ENCODE peak calls at places on chromosome 3, in five cellular contexts. R, H, V, X and B are unnamed samples.

GRCh38 chr3:79724206-79724605 is 43.6 kb downstream of the ROBO1 start:
- DNase-seq in H (no peak), X (peak), V (no peak), R (no peak), B (no peak)

GRCh38 chr3:8756671-8757070 is 12.7 kb downstream of the OXTR start:
- DNase-seq in R (no peak), V (no peak), H (no peak), X (no peak), B (no peak)

GRCh38 chr3:28322464-28322863 is 26.1 kb upstream of the ZCWPW2 start:
- DNase-seq in R (peak), V (no peak), X (no peak), H (no peak), B (no peak)

GRCh38 chr3:136909187-136909586 is 47.2 kb downstream of the NCK1 start:
- DNase-seq in V (no peak), H (no peak), R (no peak), X (no peak), B (no peak)

GRCh38 chr3:21142031-21142430 is 609.0 kb downstream of the ZNF385D start:
- DNase-seq in R (no peak), V (no peak), H (no peak), X (no peak), B (no peak)

GRCh38 chr3:53845103-53845880 is 927 bp downstream of the CHDH start:
- DNase-seq in V (no peak), R (peak), X (no peak), H (peak), B (no peak)

GRCh38 chr3:113223831-113224240 is 12.5 kb downstream of the BOC start:
- DNase-seq in H (no peak), R (no peak), X (no peak), V (no peak), B (no peak)

GRCh38 chr3:43468141-43468540 is 153.7 kb downstream of the ANO10 start:
- DNase-seq in R (no peak), H (no peak), V (no peak), X (no peak), B (no peak)

GRCh38 chr3:67635257-67635656 is 19.2 kb downstream of the SUCLG2 start:
- DNase-seq in R (peak), V (no peak), H (no peak), X (no peak), B (no peak)

GRCh38 chr3:115922681-115923347 is 299.5 kb downstream of the GAP43 start:
- DNase-seq in H (no peak), X (no peak), V (no peak), R (peak), B (no peak)

GRCh38 chr3:66490984-66491383 is 9.8 kb downstream of the LRIG1 start:
- DNase-seq in V (no peak), X (no peak), H (no peak), R (no peak), B (no peak)

GRCh38 chr3:42819351-42819965 is 10.2 kb downstream of the ACKR2 start:
- DNase-seq in X (no peak), R (no peak), V (no peak), H (no peak), B (no peak)

GRCh38 chr3:115885621-115886020 is 262.3 kb downstream of the GAP43 start:
- DNase-seq in R (peak), H (no peak), X (no peak), V (no peak), B (no peak)

GRCh38 chr3:52014613-52015012 is 18.9 kb upstream of the RPL29 start:
- DNase-seq in H (no peak), R (no peak), V (no peak), X (no peak), B (no peak)
- TF ChIP-seq CTCF in H (no peak), R (peak), V (no peak), X (peak), B (peak)

DNA sequence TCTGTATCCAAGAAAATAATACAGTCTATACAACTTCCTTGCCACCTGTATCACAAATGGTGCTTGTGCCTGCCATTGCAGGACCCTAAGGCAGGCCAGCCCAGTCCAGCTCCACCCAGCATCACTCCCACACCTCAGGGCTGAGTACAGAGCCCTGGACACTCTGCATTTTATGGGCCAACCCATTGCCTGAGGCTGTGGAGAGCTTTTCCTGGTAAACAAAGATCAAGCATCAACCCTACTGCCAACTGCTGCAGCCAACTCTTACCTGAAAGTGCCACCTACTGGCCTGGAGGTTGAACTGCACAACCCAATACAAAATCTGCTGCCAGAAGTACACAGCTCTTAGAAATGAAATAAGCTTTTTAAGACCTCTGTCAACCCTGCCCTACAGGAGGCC is 1082.2 kb downstream of the NAALADL2 start:
- DNase-seq in R (no peak), V (no peak), H (no peak), X (no peak), B (no peak)
- TF ChIP-seq CTCF in R (peak), V (no peak), H (no peak), X (peak), B (peak)

DNA sequence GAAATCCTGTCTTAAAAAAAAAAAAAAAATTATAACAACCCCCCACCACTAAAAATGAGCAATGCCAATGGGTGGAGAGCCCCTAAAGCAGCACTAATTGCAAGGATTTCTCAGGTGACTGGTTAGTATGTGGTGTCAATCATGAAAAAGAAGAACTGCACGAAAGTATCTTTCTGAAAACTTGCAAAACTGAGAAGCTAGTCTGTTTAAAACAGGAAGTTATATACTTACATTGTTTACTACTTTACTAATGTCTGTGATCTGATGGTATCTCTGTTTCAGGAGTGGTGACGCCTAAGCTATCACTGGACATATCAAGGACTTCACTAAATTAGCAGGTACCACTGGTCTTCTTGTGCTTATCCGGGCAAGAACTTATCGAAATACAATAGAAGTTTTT is at the start of gene CCR3:
- DNase-seq in V (no peak), H (no peak), X (no peak), R (no peak), B (no peak)
- TF ChIP-seq CTCF in V (no peak), H (no peak), X (no peak), R (no peak), B (no peak)

GRCh38 chr3:55090746-55091145 is 162.9 kb upstream of the LRTM1 start:
- DNase-seq in R (no peak), V (no peak), H (no peak), X (no peak), B (no peak)
- TF ChIP-seq CTCF in R (no peak), V (no peak), H (no peak), X (no peak), B (no peak)

GRCh38 chr3:187295635-187296034 is 4.1 kb upstream of the MASP1 start:
- DNase-seq in X (no peak), V (no peak), R (no peak), H (no peak), B (no peak)
- TF ChIP-seq CTCF in X (peak), V (no peak), R (peak), H (no peak), B (peak)

DNA sequence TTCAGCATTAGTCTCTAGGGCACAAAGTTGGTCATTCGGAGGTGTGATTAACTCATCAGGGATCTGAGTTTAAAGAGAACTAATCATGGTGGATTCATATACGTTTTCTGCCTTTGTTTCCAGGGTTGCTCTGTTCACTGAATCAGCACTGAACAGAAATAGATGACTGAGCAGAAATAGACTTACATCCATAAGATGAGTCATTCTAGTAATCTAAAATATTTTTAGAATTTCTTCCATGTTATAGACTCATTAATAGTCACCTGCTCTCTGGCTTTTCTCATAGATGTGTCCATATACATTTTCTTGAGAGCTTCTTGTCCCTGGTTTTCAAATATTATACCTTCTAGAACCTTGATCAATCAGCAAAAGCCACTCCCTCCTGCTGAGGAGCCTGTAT is 837.6 kb upstream of the DPPA4 start:
- DNase-seq in H (no peak), V (no peak), X (no peak), R (no peak), B (no peak)
- TF ChIP-seq CTCF in H (no peak), V (no peak), X (no peak), R (no peak), B (no peak)